ENCODE peak calls at places on chromosome 14, in nine cellular contexts. One of them, this sample, is unnamed.

GRCh38 chr14:99148861-99149610 is 123.0 kb downstream of the BCL11B start:
- DNase-seq in AG04450: no peak
- DNase-seq in upper lobe of right lung: no peak
- DNase-seq in spleen: no peak
- DNase-seq in omental fat pad: no peak
- DNase-seq in GM13977: no peak
- DNase-seq in endothelial cell: no peak
- DNase-seq in CD8-positive, alpha-beta T cell: peak; percentile 41
- DNase-seq in Calu3: no peak
- DNase-seq in this sample: no peak

GRCh38 chr14:104665663-104666522 is 23.5 kb upstream of the INF2 start:
- DNase-seq in AG04450: no peak
- DNase-seq in upper lobe of right lung: peak; percentile 77
- DNase-seq in spleen: peak; percentile 84
- DNase-seq in omental fat pad: no peak
- DNase-seq in GM13977: no peak
- DNase-seq in endothelial cell: no peak
- DNase-seq in CD8-positive, alpha-beta T cell: peak; percentile 80
- DNase-seq in Calu3: peak; percentile 95
- DNase-seq in this sample: no peak

GRCh38 chr14:40312296-40312695 is 880.1 kb upstream of the FBXO33 start:
- DNase-seq in AG04450: no peak
- DNase-seq in upper lobe of right lung: no peak
- DNase-seq in spleen: no peak
- DNase-seq in omental fat pad: no peak
- DNase-seq in GM13977: no peak
- DNase-seq in endothelial cell: no peak
- DNase-seq in CD8-positive, alpha-beta T cell: no peak
- DNase-seq in Calu3: no peak
- DNase-seq in this sample: no peak

GRCh38 chr14:70897475-70897874 is 9.8 kb upstream of the PCNX1 start:
- DNase-seq in AG04450: peak; percentile 67
- DNase-seq in upper lobe of right lung: no peak
- DNase-seq in spleen: no peak
- DNase-seq in omental fat pad: no peak
- DNase-seq in GM13977: no peak
- DNase-seq in endothelial cell: no peak
- DNase-seq in CD8-positive, alpha-beta T cell: no peak
- DNase-seq in Calu3: no peak
- DNase-seq in this sample: no peak

GRCh38 chr14:96252323-96253052 is 3.5 kb upstream of the BDKRB1 start:
- DNase-seq in AG04450: no peak
- DNase-seq in upper lobe of right lung: no peak
- DNase-seq in spleen: no peak
- DNase-seq in omental fat pad: no peak
- DNase-seq in GM13977: no peak
- DNase-seq in endothelial cell: no peak
- DNase-seq in CD8-positive, alpha-beta T cell: no peak
- DNase-seq in Calu3: no peak
- DNase-seq in this sample: no peak

GRCh38 chr14:74429221-74429691 is 3.2 kb upstream of the SYNDIG1L start:
- DNase-seq in AG04450: no peak
- DNase-seq in upper lobe of right lung: no peak
- DNase-seq in spleen: no peak
- DNase-seq in omental fat pad: no peak
- DNase-seq in GM13977: no peak
- DNase-seq in endothelial cell: no peak
- DNase-seq in CD8-positive, alpha-beta T cell: no peak
- DNase-seq in Calu3: no peak
- DNase-seq in this sample: no peak

GRCh38 chr14:49546766-49547165 is 39.4 kb downstream of the RPS29 start:
- DNase-seq in AG04450: no peak
- DNase-seq in upper lobe of right lung: no peak
- DNase-seq in spleen: no peak
- DNase-seq in omental fat pad: no peak
- DNase-seq in GM13977: no peak
- DNase-seq in endothelial cell: no peak
- DNase-seq in CD8-positive, alpha-beta T cell: no peak
- DNase-seq in Calu3: no peak
- DNase-seq in this sample: no peak

GRCh38 chr14:49940805-49941421 is 48.0 kb downstream of the ARF6 start:
- DNase-seq in AG04450: no peak
- DNase-seq in upper lobe of right lung: no peak
- DNase-seq in spleen: no peak
- DNase-seq in omental fat pad: no peak
- DNase-seq in GM13977: no peak
- DNase-seq in endothelial cell: no peak
- DNase-seq in CD8-positive, alpha-beta T cell: no peak
- DNase-seq in Calu3: no peak
- DNase-seq in this sample: no peak

GRCh38 chr14:92693998-92694780 is 54.2 kb downstream of the LGMN start:
- DNase-seq in AG04450: no peak
- DNase-seq in upper lobe of right lung: peak; percentile 51
- DNase-seq in spleen: peak; percentile 67
- DNase-seq in omental fat pad: no peak
- DNase-seq in GM13977: no peak
- DNase-seq in endothelial cell: no peak
- DNase-seq in CD8-positive, alpha-beta T cell: no peak
- DNase-seq in Calu3: no peak
- DNase-seq in this sample: no peak

GRCh38 chr14:94517248-94517640 is 8.0 kb upstream of the SERPINA12 start:
- DNase-seq in AG04450: no peak
- DNase-seq in upper lobe of right lung: no peak
- DNase-seq in spleen: peak; percentile 41
- DNase-seq in omental fat pad: no peak
- DNase-seq in GM13977: no peak
- DNase-seq in endothelial cell: no peak
- DNase-seq in CD8-positive, alpha-beta T cell: no peak
- DNase-seq in Calu3: no peak
- DNase-seq in this sample: no peak

GRCh38 chr14:99316281-99317163 is 44.5 kb upstream of the BCL11B start:
- DNase-seq in AG04450: no peak
- DNase-seq in upper lobe of right lung: no peak
- DNase-seq in spleen: peak; percentile 58
- DNase-seq in omental fat pad: no peak
- DNase-seq in GM13977: peak; percentile 7
- DNase-seq in endothelial cell: no peak
- DNase-seq in CD8-positive, alpha-beta T cell: no peak
- DNase-seq in Calu3: peak; percentile 71
- DNase-seq in this sample: no peak

GRCh38 chr14:84770030-84770429 is 759.9 kb upstream of the FLRT2 start:
- DNase-seq in AG04450: no peak
- DNase-seq in upper lobe of right lung: no peak
- DNase-seq in spleen: no peak
- DNase-seq in omental fat pad: no peak
- DNase-seq in GM13977: no peak
- DNase-seq in endothelial cell: no peak
- DNase-seq in CD8-positive, alpha-beta T cell: no peak
- DNase-seq in Calu3: no peak
- DNase-seq in this sample: no peak

GRCh38 chr14:100783630-100784321 is 42.1 kb upstream of the MEG3 start:
- DNase-seq in AG04450: no peak
- DNase-seq in upper lobe of right lung: peak; percentile 55
- DNase-seq in spleen: peak; percentile 59
- DNase-seq in omental fat pad: no peak
- DNase-seq in GM13977: no peak
- DNase-seq in endothelial cell: no peak
- DNase-seq in CD8-positive, alpha-beta T cell: no peak
- DNase-seq in Calu3: no peak
- DNase-seq in this sample: no peak

GRCh38 chr14:61177279-61178225 is 103.6 kb downstream of the TMEM30B start:
- DNase-seq in AG04450: no peak
- DNase-seq in upper lobe of right lung: no peak
- DNase-seq in spleen: no peak
- DNase-seq in omental fat pad: no peak
- DNase-seq in GM13977: no peak
- DNase-seq in endothelial cell: no peak
- DNase-seq in CD8-positive, alpha-beta T cell: no peak
- DNase-seq in Calu3: peak; percentile 20
- DNase-seq in this sample: no peak

GRCh38 chr14:31505411-31505810 is 17.6 kb upstream of the GPR33 start:
- DNase-seq in AG04450: peak; percentile 8
- DNase-seq in upper lobe of right lung: no peak
- DNase-seq in spleen: no peak
- DNase-seq in omental fat pad: no peak
- DNase-seq in GM13977: no peak
- DNase-seq in endothelial cell: no peak
- DNase-seq in CD8-positive, alpha-beta T cell: no peak
- DNase-seq in Calu3: no peak
- DNase-seq in this sample: no peak

GRCh38 chr14:21987937-21988336 is 314.3 kb upstream of the OR4E1 start:
- DNase-seq in AG04450: no peak
- DNase-seq in upper lobe of right lung: no peak
- DNase-seq in spleen: no peak
- DNase-seq in omental fat pad: no peak
- DNase-seq in GM13977: no peak
- DNase-seq in endothelial cell: peak; percentile 44
- DNase-seq in CD8-positive, alpha-beta T cell: no peak
- DNase-seq in Calu3: peak; percentile 34
- DNase-seq in this sample: no peak

GRCh38 chr14:21989090-21989489 is 315.5 kb upstream of the OR4E1 start:
- DNase-seq in AG04450: no peak
- DNase-seq in upper lobe of right lung: no peak
- DNase-seq in spleen: no peak
- DNase-seq in omental fat pad: no peak
- DNase-seq in GM13977: no peak
- DNase-seq in endothelial cell: no peak
- DNase-seq in CD8-positive, alpha-beta T cell: no peak
- DNase-seq in Calu3: no peak
- DNase-seq in this sample: no peak

GRCh38 chr14:21988413-21988812 is 314.8 kb upstream of the OR4E1 start:
- DNase-seq in AG04450: no peak
- DNase-seq in upper lobe of right lung: no peak
- DNase-seq in spleen: no peak
- DNase-seq in omental fat pad: no peak
- DNase-seq in GM13977: no peak
- DNase-seq in endothelial cell: no peak
- DNase-seq in CD8-positive, alpha-beta T cell: no peak
- DNase-seq in Calu3: no peak
- DNase-seq in this sample: no peak

GRCh38 chr14:21991130-21991529 is 317.5 kb upstream of the OR4E1 start:
- DNase-seq in AG04450: no peak
- DNase-seq in upper lobe of right lung: no peak
- DNase-seq in spleen: no peak
- DNase-seq in omental fat pad: no peak
- DNase-seq in GM13977: no peak
- DNase-seq in endothelial cell: no peak
- DNase-seq in CD8-positive, alpha-beta T cell: no peak
- DNase-seq in Calu3: no peak
- DNase-seq in this sample: no peak

GRCh38 chr14:21990116-21990515 is 316.5 kb upstream of the OR4E1 start:
- DNase-seq in AG04450: no peak
- DNase-seq in upper lobe of right lung: no peak
- DNase-seq in spleen: no peak
- DNase-seq in omental fat pad: no peak
- DNase-seq in GM13977: no peak
- DNase-seq in endothelial cell: no peak
- DNase-seq in CD8-positive, alpha-beta T cell: no peak
- DNase-seq in Calu3: no peak
- DNase-seq in this sample: no peak
- TF ChIP-seq CTCF in AG04450: peak; percentile 44
- TF ChIP-seq CTCF in upper lobe of right lung: peak; percentile 37
- TF ChIP-seq CTCF in spleen: peak; percentile 33
- TF ChIP-seq CTCF in omental fat pad: no peak
- TF ChIP-seq CTCF in GM13977: peak; percentile 15
- TF ChIP-seq CTCF in endothelial cell: peak; percentile 39
- TF ChIP-seq CTCF in CD8-positive, alpha-beta T cell: peak; percentile 61
- TF ChIP-seq CTCF in Calu3: peak; percentile 22
- TF ChIP-seq CTCF in this sample: peak; percentile 67

DNA sequence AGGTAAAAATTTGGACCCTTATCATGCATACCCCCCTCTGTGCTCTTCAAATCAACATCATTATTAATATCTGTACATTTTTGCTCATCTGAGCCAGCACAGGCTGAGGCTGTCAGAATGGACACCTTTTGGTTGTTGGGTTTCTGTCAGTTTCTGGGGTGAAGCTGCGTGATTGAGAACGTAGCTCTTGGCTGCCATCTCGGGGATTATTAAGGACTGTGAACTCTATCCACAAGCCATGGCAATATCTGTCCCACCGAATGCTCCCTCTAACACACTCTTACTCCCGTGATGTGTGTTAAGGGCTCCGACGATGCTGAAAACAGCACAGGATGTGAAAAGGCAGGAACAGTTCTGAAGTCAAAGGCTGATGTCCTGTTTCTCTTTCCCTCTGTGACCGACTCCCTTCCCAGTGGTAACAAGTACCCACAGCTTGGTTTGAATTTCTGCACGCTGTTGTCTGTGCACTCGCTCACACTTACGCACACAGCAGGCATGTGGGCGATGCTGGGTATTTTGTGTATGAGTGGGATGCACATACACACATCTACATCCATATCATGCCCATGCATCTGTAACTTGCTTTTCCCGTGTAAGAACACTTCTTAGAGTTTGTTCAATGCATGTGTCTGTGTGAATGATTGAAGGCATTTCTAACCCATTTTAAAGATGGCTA is 405.6 kb downstream of the TMEM121 start:
- DNase-seq in AG04450: no peak
- DNase-seq in upper lobe of right lung: no peak
- DNase-seq in spleen: no peak
- DNase-seq in omental fat pad: no peak
- DNase-seq in GM13977: peak; percentile 31
- DNase-seq in endothelial cell: no peak
- DNase-seq in CD8-positive, alpha-beta T cell: peak; percentile 47
- DNase-seq in Calu3: no peak
- DNase-seq in this sample: no peak
- TF ChIP-seq CTCF in AG04450: no peak
- TF ChIP-seq CTCF in upper lobe of right lung: no peak
- TF ChIP-seq CTCF in spleen: no peak
- TF ChIP-seq CTCF in omental fat pad: no peak
- TF ChIP-seq CTCF in GM13977: peak; percentile 27
- TF ChIP-seq CTCF in endothelial cell: no peak
- TF ChIP-seq CTCF in CD8-positive, alpha-beta T cell: no peak
- TF ChIP-seq CTCF in Calu3: no peak
- TF ChIP-seq CTCF in this sample: no peak

DNA sequence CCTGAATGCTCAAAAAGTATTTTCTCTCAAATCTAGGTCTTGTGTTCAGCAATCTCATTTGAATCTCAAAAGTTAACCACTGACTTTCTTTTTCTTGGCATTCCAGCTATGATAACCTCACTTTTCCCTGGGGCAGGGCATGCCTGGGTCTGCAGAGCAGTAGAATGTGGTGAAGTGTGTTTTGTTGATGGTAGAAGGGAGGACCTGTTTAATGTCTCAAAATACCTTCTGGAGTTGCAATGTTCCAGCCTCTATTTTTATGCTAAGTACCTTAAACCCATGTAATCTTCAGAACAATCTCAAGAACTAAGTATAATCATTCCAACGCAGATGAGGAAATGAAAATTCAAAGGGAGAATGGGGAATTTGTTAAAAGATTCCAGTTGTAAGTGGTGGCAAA is 82.1 kb upstream of the FUT8 start:
- DNase-seq in AG04450: no peak
- DNase-seq in upper lobe of right lung: no peak
- DNase-seq in spleen: no peak
- DNase-seq in omental fat pad: no peak
- DNase-seq in GM13977: no peak
- DNase-seq in endothelial cell: no peak
- DNase-seq in CD8-positive, alpha-beta T cell: no peak
- DNase-seq in Calu3: no peak
- DNase-seq in this sample: no peak
- TF ChIP-seq CTCF in AG04450: no peak
- TF ChIP-seq CTCF in upper lobe of right lung: no peak
- TF ChIP-seq CTCF in spleen: no peak
- TF ChIP-seq CTCF in omental fat pad: no peak
- TF ChIP-seq CTCF in GM13977: no peak
- TF ChIP-seq CTCF in endothelial cell: no peak
- TF ChIP-seq CTCF in CD8-positive, alpha-beta T cell: no peak
- TF ChIP-seq CTCF in Calu3: no peak
- TF ChIP-seq CTCF in this sample: no peak

GRCh38 chr14:39034481-39035296 is 68.3 kb downstream of the SEC23A start:
- DNase-seq in AG04450: no peak
- DNase-seq in upper lobe of right lung: no peak
- DNase-seq in spleen: no peak
- DNase-seq in omental fat pad: no peak
- DNase-seq in GM13977: no peak
- DNase-seq in endothelial cell: peak; percentile 28
- DNase-seq in CD8-positive, alpha-beta T cell: no peak
- DNase-seq in Calu3: no peak
- DNase-seq in this sample: no peak
- TF ChIP-seq CTCF in AG04450: peak; percentile 44
- TF ChIP-seq CTCF in upper lobe of right lung: peak; percentile 31
- TF ChIP-seq CTCF in spleen: no peak
- TF ChIP-seq CTCF in omental fat pad: no peak
- TF ChIP-seq CTCF in GM13977: no peak
- TF ChIP-seq CTCF in endothelial cell: peak; percentile 18
- TF ChIP-seq CTCF in CD8-positive, alpha-beta T cell: no peak
- TF ChIP-seq CTCF in Calu3: no peak
- TF ChIP-seq CTCF in this sample: no peak

This sample was measured in CD14-positive monocyte.